ENCODE peak calls at places on chromosomes 5 and 9, in eight cellular contexts. G, R, B, I, C, F, Q and S are unnamed samples. For H3K36me3, the result is how much of the 10 kb centered on the place peaks cover.

GRCh38 chr9:112020680-112021596 is 124.3 kb downstream of the UGCG start:
- DNase-seq in G (no peak), R (no peak), B (no peak), I (no peak), C (peak), F (peak), Q (no peak), S (no peak)

GRCh38 chr5:169265888-169266287 is 35.1 kb downstream of the SLIT3 start:
- DNase-seq in G (peak), R (no peak), B (no peak), I (no peak), C (no peak), F (peak), Q (no peak), S (no peak)

GRCh38 chr5:132055808-132056609 is 4.4 kb upstream of the IL3 start:
- DNase-seq in G (no peak), R (peak), B (no peak), I (peak), C (peak), F (no peak), Q (peak), S (no peak)

GRCh38 chr9:69393425-69393824 is 68.4 kb downstream of the ENTREP1 start:
- DNase-seq in G (no peak), R (no peak), B (no peak), I (no peak), C (no peak), F (no peak), Q (peak), S (no peak)

GRCh38 chr9:80504525-80505235 is 932.9 kb downstream of the TLE4 start:
- DNase-seq in G (no peak), R (no peak), B (no peak), I (no peak), C (no peak), F (no peak), Q (no peak), S (no peak)

GRCh38 chr9:36862206-36863145 is 171.6 kb downstream of the PAX5 start:
- DNase-seq in G (peak), R (no peak), B (peak), I (no peak), C (peak), F (peak), Q (no peak), S (no peak)

GRCh38 chr9:89956907-89957306 is 352.1 kb downstream of the GADD45G start:
- DNase-seq in G (no peak), R (no peak), B (no peak), I (no peak), C (no peak), F (no peak), Q (no peak), S (no peak)

GRCh38 chr9:95031711-95032461 is 285.6 kb downstream of the FANCC start:
- DNase-seq in G (no peak), R (no peak), B (no peak), I (no peak), C (no peak), F (no peak), Q (no peak), S (no peak)

GRCh38 chr9:15096959-15097358 is 186.7 kb upstream of the FREM1 start:
- DNase-seq in G (no peak), R (no peak), B (no peak), I (no peak), C (no peak), F (no peak), Q (no peak), S (no peak)

GRCh38 chr9:15400281-15400941 is 22.3 kb upstream of the SNAPC3 start:
- DNase-seq in G (no peak), R (no peak), B (no peak), I (no peak), C (no peak), F (no peak), Q (no peak), S (no peak)

GRCh38 chr5:82537646-82538306 is 259.6 kb upstream of the RPS23 start:
- DNase-seq in G (no peak), R (no peak), B (no peak), I (no peak), C (no peak), F (no peak), Q (no peak), S (no peak)

GRCh38 chr9:17135578-17135904 is 701 bp downstream of the CNTLN start:
- DNase-seq in G (peak), R (no peak), B (no peak), I (no peak), C (no peak), F (peak), Q (no peak), S (no peak)

GRCh38 chr9:21812415-21812814 is 10.0 kb downstream of the MTAP start:
- DNase-seq in G (no peak), R (no peak), B (no peak), I (no peak), C (no peak), F (peak), Q (no peak), S (no peak)

GRCh38 chr5:83151821-83152220 is 74.5 kb downstream of the XRCC4 start:
- DNase-seq in G (no peak), R (no peak), B (no peak), I (no peak), C (no peak), F (no peak), Q (no peak), S (no peak)

GRCh38 chr5:43044181-43044914 is 4.2 kb upstream of the ANXA2R start:
- DNase-seq in G (peak), R (peak), B (no peak), I (no peak), C (no peak), F (peak), Q (no peak), S (no peak)

GRCh38 chr5:115648072-115648471 is 22.2 kb upstream of the TMED7 start:
- DNase-seq in G (no peak), R (no peak), B (no peak), I (no peak), C (no peak), F (no peak), Q (no peak), S (no peak)

GRCh38 chr9:31807574-31808256 is 576.7 kb upstream of the ACO1 start:
- DNase-seq in G (peak), R (no peak), B (no peak), I (no peak), C (no peak), F (no peak), Q (no peak), S (no peak)

GRCh38 chr5:132385321-132386105 is 16.0 kb downstream of the SLC22A5 start:
- DNase-seq in G (peak), R (peak), B (peak), I (peak), C (peak), F (peak), Q (no peak), S (peak)

GRCh38 chr5:112995764-112996618 is 19.4 kb downstream of the DCP2 start:
- DNase-seq in G (peak), R (peak), B (peak), I (peak), C (peak), F (peak), Q (peak), S (no peak)

GRCh38 chr5:51028394-51028793 is 354.9 kb upstream of the ISL1 start:
- DNase-seq in G (no peak), R (no peak), B (no peak), I (no peak), C (no peak), F (no peak), Q (no peak), S (no peak)

GRCh38 chr5:174324680-174325079 is 279.2 kb downstream of the NSG2 start:
- DNase-seq in G (no peak), R (no peak), B (no peak), I (no peak), C (no peak), F (no peak), Q (no peak), S (no peak)

GRCh38 chr9:137224850-137225694 is at the start of gene CYSRT1:
- DNase-seq in G (no peak), R (no peak), B (no peak), I (no peak), C (peak), F (no peak), Q (no peak), S (no peak)

GRCh38 chr9:111572945-111573604 is 26.4 kb downstream of the PTGR1 start:
- DNase-seq in G (no peak), R (no peak), B (no peak), I (no peak), C (no peak), F (no peak), Q (no peak), S (no peak)

GRCh38 chr5:141135030-141135717 is at the start of gene PCDHB5:
- DNase-seq in G (peak), R (no peak), B (no peak), I (no peak), C (no peak), F (peak), Q (no peak), S (no peak)

GRCh38 chr9:92850898-92851297 is 26.9 kb downstream of the ZNF484 start:
- DNase-seq in G (peak), R (no peak), B (no peak), I (no peak), C (no peak), F (no peak), Q (no peak), S (no peak)
- TF ChIP-seq CTCF in G (peak), R (no peak), B (no peak), I (no peak), C (no peak), F (no peak), Q (no peak), S (no peak)

GRCh38 chr5:171143926-171144325 is 165.1 kb upstream of the TLX3 start:
- DNase-seq in G (no peak), R (no peak), B (no peak), I (no peak), C (no peak), F (no peak), Q (no peak), S (no peak)
- H3K36me3 ChIP-seq in G (under half), R (under half), B (under half), I (under half), C (under half), F (under half), Q (under half), S (under half)

DNA sequence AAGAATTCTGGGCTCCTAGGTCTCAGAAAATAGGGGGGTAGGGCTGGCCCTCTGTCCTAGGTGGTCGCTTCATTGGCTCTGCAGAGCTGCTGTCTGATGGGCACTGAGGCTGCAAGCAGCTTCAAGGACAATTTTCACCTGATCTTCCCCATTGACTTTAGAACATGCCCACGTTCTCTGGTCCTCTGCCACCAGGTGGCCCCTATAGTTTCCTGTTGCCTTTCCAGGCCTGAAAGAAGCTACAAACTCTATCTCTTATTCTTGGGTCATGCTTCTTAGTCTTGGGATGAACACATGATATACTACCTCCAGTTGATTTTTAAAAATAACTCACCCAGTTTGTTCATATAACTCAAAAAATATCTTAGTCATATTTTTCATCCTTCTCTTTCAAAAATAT is 26.3 kb downstream of the SPZ1 start:
- DNase-seq in G (peak), R (no peak), B (peak), I (no peak), C (no peak), F (peak), Q (no peak), S (no peak)
- TF ChIP-seq CTCF in G (peak), R (no peak), B (no peak), I (no peak), C (peak), F (no peak), Q (peak), S (peak)

GRCh38 chr5:151775025-151775606 is 3.4 kb downstream of the G3BP1 start:
- DNase-seq in G (no peak), R (no peak), B (no peak), I (no peak), C (no peak), F (no peak), Q (no peak), S (no peak)
- H3K36me3 ChIP-seq in G (under half), R (under half), B (under half), I (under half), C (under half), F (under half), Q (under half), S (under half)

GRCh38 chr5:175731172-175731571 is 73.3 kb downstream of the HRH2 start:
- DNase-seq in G (no peak), R (no peak), B (no peak), I (no peak), C (no peak), F (no peak), Q (no peak), S (no peak)

GRCh38 chr5:175731756-175732465 is 74.0 kb downstream of the HRH2 start:
- DNase-seq in G (no peak), R (no peak), B (no peak), I (no peak), C (no peak), F (no peak), Q (no peak), S (no peak)

GRCh38 chr5:175728316-175728715 is 70.4 kb downstream of the HRH2 start:
- DNase-seq in G (no peak), R (no peak), B (no peak), I (no peak), C (no peak), F (no peak), Q (no peak), S (no peak)

GRCh38 chr5:175729829-175730277 is 72.0 kb downstream of the HRH2 start:
- DNase-seq in G (peak), R (peak), B (peak), I (peak), C (peak), F (peak), Q (peak), S (peak)

GRCh38 chr5:175728885-175729828 is 71.3 kb downstream of the HRH2 start:
- DNase-seq in G (peak), R (no peak), B (no peak), I (no peak), C (no peak), F (no peak), Q (no peak), S (no peak)
- TF ChIP-seq CTCF in G (peak), R (no peak), B (no peak), I (no peak), C (no peak), F (no peak), Q (no peak), S (no peak)